ENCODE peak calls at places on chromosomes 12 and 14, in nine cellular contexts. C is BJ; G is sigmoid colon; K is AG09309; D is right lobe of liver; N is neural progenitor cell; O is CD8-positive, alpha-beta T cell; A is H9; U is RWPE1. Y is an unnamed sample.
A peak's percentile ranks its signal among the peaks of the same experiment; 100 is the strongest.

GRCh38 chr12:88716240-88716639 is 136.0 kb upstream of the KITLG start:
- DNase-seq in O (no peak), D (no peak), K (no peak), N (no peak), C (no peak), U (no peak), A (no peak), G (no peak), Y (no peak)

GRCh38 chr12:107066686-107067085 is 26.7 kb downstream of the CRY1 start:
- DNase-seq in O (no peak), A (no peak), G (no peak), K (no peak), N (no peak), D (no peak), U (no peak), C (no peak), Y (no peak)

GRCh38 chr14:23252420-23253333 is 14.9 kb downstream of the RNF212B start:
- DNase-seq in U (no peak), K (no peak), G (no peak), A (peak; percentile 40), O (no peak), N (peak; percentile 4), C (no peak), D (no peak), Y (no peak)

GRCh38 chr14:64729386-64730060 is 25.3 kb downstream of the PLEKHG3 start:
- DNase-seq in N (no peak), G (no peak), C (no peak), D (peak; percentile 16), O (no peak), A (no peak), K (no peak), U (no peak), Y (no peak)

GRCh38 chr12:88113871-88114270 is 28.0 kb downstream of the CEP290 start:
- DNase-seq in C (no peak), K (no peak), N (no peak), O (no peak), D (no peak), U (peak; percentile 0), A (no peak), G (no peak), Y (no peak)

GRCh38 chr12:56520025-56520810 is 1.4 kb upstream of the RBMS2 start:
- DNase-seq in O (no peak), K (no peak), N (no peak), G (no peak), C (no peak), A (no peak), D (no peak), U (no peak), Y (no peak)

GRCh38 chr12:30769802-30770201 is 15.1 kb upstream of the CAPRIN2 start:
- DNase-seq in G (no peak), C (no peak), D (no peak), U (no peak), N (no peak), O (no peak), K (no peak), A (no peak), Y (no peak)

GRCh38 chr12:16685107-16685506 is 79.1 kb upstream of the LMO3 start:
- DNase-seq in G (no peak), D (no peak), O (no peak), C (no peak), K (no peak), A (no peak), U (no peak), N (no peak), Y (peak; percentile 10)

GRCh38 chr12:69469854-69470188 is 367 bp upstream of the FRS2 start:
- DNase-seq in G (no peak), K (no peak), U (no peak), C (no peak), D (no peak), N (no peak), O (no peak), A (no peak), Y (no peak)

GRCh38 chr14:99268776-99269510 is 3.1 kb downstream of the BCL11B start:
- DNase-seq in A (peak; percentile 38), N (peak; percentile 32), O (no peak), U (no peak), D (no peak), G (no peak), C (no peak), K (no peak), Y (no peak)

GRCh38 chr12:29644536-29645162 is 139.1 kb downstream of the TMTC1 start:
- DNase-seq in A (no peak), U (no peak), K (no peak), N (no peak), C (no peak), O (no peak), G (no peak), D (no peak), Y (no peak)

GRCh38 chr14:33512201-33512600 is 438.7 kb downstream of the EGLN3 start:
- DNase-seq in K (peak; percentile 50), U (no peak), C (peak; percentile 16), G (no peak), A (no peak), N (no peak), O (no peak), D (no peak), Y (peak; percentile 64)

GRCh38 chr14:74653386-74654138 is 41.5 kb upstream of the LTBP2 start:
- DNase-seq in G (no peak), N (peak; percentile 47), U (no peak), C (peak; percentile 29), O (no peak), A (no peak), K (no peak), D (no peak), Y (no peak)

GRCh38 chr12:56020437-56021189 is at the start of gene IKZF4:
- DNase-seq in A (peak; percentile 87), G (peak; percentile 89), O (no peak), U (no peak), C (no peak), D (no peak), K (no peak), N (peak; percentile 80), Y (no peak)

GRCh38 chr14:98198385-98198784 is 1073.6 kb downstream of the BCL11B start:
- DNase-seq in K (no peak), G (no peak), C (no peak), O (no peak), N (no peak), A (no peak), U (no peak), D (no peak), Y (no peak)

DNA sequence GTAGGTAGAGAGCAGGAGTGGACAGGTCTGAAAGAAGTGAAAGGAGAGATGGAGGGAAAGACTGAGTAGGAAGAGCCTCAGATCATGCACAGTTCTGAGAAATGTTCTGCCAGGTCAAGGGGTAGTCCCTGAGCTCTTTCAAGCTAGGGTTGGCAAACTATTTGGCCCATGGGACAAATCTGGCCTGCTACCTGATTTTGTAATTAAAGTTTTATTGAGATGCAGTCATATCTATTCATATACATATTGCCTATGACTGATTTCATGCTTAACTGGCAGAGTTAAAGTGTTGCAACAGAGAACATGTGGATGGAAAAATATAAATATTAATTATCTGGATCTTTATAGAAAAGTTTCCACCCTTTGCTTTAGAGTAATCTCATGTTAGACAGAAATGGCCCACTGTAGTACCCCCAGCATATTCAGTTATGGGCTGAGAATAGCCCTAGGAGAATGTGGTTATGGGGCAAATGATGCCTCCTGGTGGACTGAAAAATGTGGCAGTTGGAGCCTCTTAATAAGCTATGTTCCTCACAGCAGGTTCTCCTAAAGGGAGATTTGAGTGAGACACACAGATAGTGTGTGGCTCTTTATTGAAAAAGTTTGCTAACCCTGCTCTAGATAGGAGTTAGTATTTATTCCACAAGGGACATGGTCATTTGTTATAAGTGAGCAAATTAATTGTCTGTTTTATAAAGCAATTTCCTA is 476.9 kb downstream of the LRIG3 start:
- DNase-seq in K (no peak), N (peak; percentile 42), D (no peak), U (peak; percentile 13), C (no peak), A (peak; percentile 45), G (no peak), O (no peak), Y (peak; percentile 58)
- TF ChIP-seq CTCF in K (peak; percentile 49), N (peak; percentile 62), D (peak; percentile 24), U (no peak), C (peak; percentile 47), A (peak; percentile 79), G (no peak), O (no peak), Y (peak; percentile 51)

GRCh38 chr14:35247777-35248475 is 44.3 kb upstream of the PSMA6 start:
- DNase-seq in U (no peak), C (no peak), K (no peak), D (no peak), O (no peak), G (no peak), N (no peak), A (no peak), Y (no peak)

GRCh38 chr14:35248476-35248788 is 43.8 kb upstream of the PSMA6 start:
- DNase-seq in A (no peak), K (no peak), G (no peak), O (no peak), D (no peak), U (no peak), C (no peak), N (no peak), Y (no peak)

GRCh38 chr14:35240233-35240632 is 51.9 kb upstream of the PSMA6 start:
- DNase-seq in C (no peak), N (no peak), D (no peak), K (no peak), U (no peak), O (no peak), G (no peak), A (no peak), Y (no peak)

GRCh38 chr14:35242599-35243311 is 49.4 kb upstream of the PSMA6 start:
- DNase-seq in U (no peak), K (no peak), N (no peak), A (no peak), G (no peak), D (no peak), C (no peak), O (no peak), Y (no peak)

DNA sequence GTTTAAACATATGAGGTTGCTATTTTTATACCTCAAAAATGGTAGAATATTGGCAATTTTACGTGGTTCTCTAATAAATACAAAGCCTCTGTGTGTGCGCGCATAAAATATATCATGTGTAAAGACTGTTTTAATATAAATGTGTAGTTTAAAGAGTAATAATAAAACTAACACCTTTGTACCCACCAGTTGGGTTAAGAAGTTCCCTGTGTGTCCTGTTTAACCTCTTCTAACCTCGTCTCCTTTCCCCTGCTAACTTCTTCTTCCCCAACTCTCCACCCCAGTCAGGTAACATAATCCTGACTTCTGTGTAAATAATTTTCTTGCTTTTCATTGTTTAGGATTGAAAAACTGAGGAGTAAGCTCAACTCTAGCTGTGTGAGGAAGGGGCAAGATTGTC is 47.6 kb upstream of the PSMA6 start:
- DNase-seq in A (no peak), U (no peak), O (no peak), K (no peak), N (no peak), C (no peak), G (no peak), D (no peak), Y (no peak)
- TF ChIP-seq CTCF in A (no peak), U (no peak), O (no peak), K (no peak), N (no peak), C (no peak), G (no peak), D (no peak), Y (no peak)

GRCh38 chr14:88452231-88452630 is 66.8 kb downstream of the SPATA7 start:
- DNase-seq in D (no peak), K (no peak), C (no peak), A (no peak), O (no peak), U (no peak), G (no peak), N (no peak), Y (no peak)
- TF ChIP-seq CTCF in D (no peak), K (no peak), C (no peak), A (peak; percentile 47), O (no peak), U (no peak), G (no peak), N (peak; percentile 5), Y (no peak)

GRCh38 chr12:121114019-121114639 is 18.5 kb upstream of the P2RX7 start:
- DNase-seq in C (no peak), N (no peak), U (no peak), D (no peak), G (peak; percentile 6), A (no peak), K (no peak), O (no peak), Y (no peak)
- TF ChIP-seq CTCF in C (no peak), N (no peak), U (no peak), D (no peak), G (no peak), A (no peak), K (no peak), O (no peak), Y (no peak)

Y was measured in MCF 10A.